ENCODE peak calls at places on chromosome 2, in eight cellular contexts. C, O, V, B, E, N, K and W are unnamed samples.

GRCh38 chr2:47512581-47513083 is 109.7 kb downstream of the MSH2 start:
- DNase-seq in B (no peak), C (no peak), K (no peak), O (no peak), V (no peak), N (no peak), E (no peak), W (peak; percentile 36)

GRCh38 chr2:1551905-1552304 is 138.6 kb downstream of the TPO start:
- DNase-seq in E (no peak), V (no peak), K (no peak), O (no peak), N (no peak), C (no peak), B (no peak), W (no peak)

GRCh38 chr2:8538951-8539621 is 142.8 kb upstream of the ID2 start:
- DNase-seq in V (no peak), E (no peak), N (peak; percentile 48), B (no peak), O (no peak), K (no peak), C (no peak), W (peak; percentile 66)

GRCh38 chr2:84276585-84277255 is 182.4 kb downstream of the SUCLG1 start:
- DNase-seq in V (no peak), C (no peak), K (no peak), O (no peak), N (no peak), B (no peak), E (no peak), W (no peak)

GRCh38 chr2:124258481-124258880 is 233.4 kb downstream of the CNTNAP5 start:
- DNase-seq in V (no peak), B (no peak), K (no peak), C (no peak), O (no peak), E (no peak), N (no peak), W (no peak)

GRCh38 chr2:221570321-221571107 is 1.6 kb downstream of the EPHA4 start:
- DNase-seq in K (no peak), E (peak; percentile 2), O (peak; percentile 32), N (peak; percentile 50), V (peak; percentile 8), B (no peak), C (peak; percentile 23), W (peak; percentile 52)

GRCh38 chr2:70596293-70596692 is 42.7 kb upstream of the TGFA start:
- DNase-seq in V (no peak), K (no peak), E (no peak), C (no peak), N (no peak), B (no peak), O (no peak), W (no peak)

GRCh38 chr2:26986576-26986975 is 16.1 kb downstream of the MAPRE3 start:
- DNase-seq in B (no peak), N (no peak), K (no peak), E (no peak), O (no peak), C (no peak), V (no peak), W (no peak)

GRCh38 chr2:216519154-216519762 is 20.6 kb downstream of the RPL37A start:
- DNase-seq in C (peak; percentile 59), N (no peak), B (no peak), O (peak; percentile 17), V (peak; percentile 49), K (no peak), E (peak; percentile 79), W (no peak)